ENCODE peak calls at places on chromosomes 5 and 9, in seven cellular contexts. R, W, O, L, J, I and B are unnamed samples.

GRCh38 chr5:45800331-45800730 is 104.2 kb upstream of the HCN1 start:
- DNase-seq in R (no peak), W (no peak), O (no peak), L (no peak), J (no peak), I (no peak), B (no peak)

GRCh38 chr5:181229996-181230395 is 6.9 kb downstream of the TRIM41 start:
- DNase-seq in R (no peak), W (no peak), O (no peak), L (no peak), J (no peak), I (no peak), B (no peak)

GRCh38 chr9:96398582-96399334 is 15.2 kb upstream of the SLC35D2 start:
- DNase-seq in R (no peak), W (no peak), O (no peak), L (no peak), J (no peak), I (no peak), B (no peak)

GRCh38 chr9:109317311-109317978 is 3.4 kb downstream of the EPB41L4B start:
- DNase-seq in R (no peak), W (no peak), O (no peak), L (no peak), J (no peak), I (no peak), B (no peak)

GRCh38 chr5:62564101-62564500 is 14.5 kb upstream of the LRRC70 start:
- DNase-seq in R (no peak), W (no peak), O (no peak), L (no peak), J (no peak), I (no peak), B (no peak)

GRCh38 chr5:31204955-31205354 is 11.5 kb downstream of the CDH6 start:
- DNase-seq in R (no peak), W (no peak), O (no peak), L (no peak), J (no peak), I (no peak), B (no peak)

GRCh38 chr9:91164724-91165520 is 196.8 kb downstream of the AUH start:
- DNase-seq in R (peak; percentile 21), W (peak; percentile 98), O (peak; percentile 60), L (peak; percentile 71), J (peak; percentile 98), I (peak; percentile 45), B (no peak)

GRCh38 chr5:139848508-139849100 is 53.0 kb downstream of the PSD2 start:
- DNase-seq in R (no peak), W (no peak), O (no peak), L (no peak), J (no peak), I (peak; percentile 30), B (no peak)

GRCh38 chr9:18746631-18747030 is 272.7 kb downstream of the ADAMTSL1 start:
- DNase-seq in R (no peak), W (no peak), O (no peak), L (no peak), J (no peak), I (no peak), B (no peak)

GRCh38 chr9:136697146-136697820 is 10.0 kb upstream of the AGPAT2 start:
- DNase-seq in R (no peak), W (no peak), O (no peak), L (no peak), J (no peak), I (no peak), B (no peak)

GRCh38 chr5:126718246-126718868 is 58.6 kb upstream of the LMNB1 start:
- DNase-seq in R (no peak), W (no peak), O (no peak), L (no peak), J (no peak), I (no peak), B (peak; percentile 43)

GRCh38 chr5:11062379-11062778 is 301.3 kb upstream of the DAP start:
- DNase-seq in R (no peak), W (no peak), O (no peak), L (no peak), J (peak; percentile 47), I (no peak), B (no peak)

GRCh38 chr5:158014367-158014766 is 155.4 kb upstream of the CLINT1 start:
- DNase-seq in R (no peak), W (no peak), O (no peak), L (no peak), J (no peak), I (no peak), B (no peak)

GRCh38 chr9:77648458-77649108 is 461 bp upstream of the GNA14 start:
- DNase-seq in R (no peak), W (peak; percentile 24), O (peak; percentile 31), L (peak; percentile 62), J (peak; percentile 10), I (no peak), B (no peak)

GRCh38 chr9:77647267-77647658 is 859 bp downstream of the GNA14 start:
- DNase-seq in R (no peak), W (no peak), O (no peak), L (no peak), J (no peak), I (no peak), B (no peak)

GRCh38 chr9:77651203-77651602 is 3.1 kb upstream of the GNA14 start:
- DNase-seq in R (no peak), W (no peak), O (no peak), L (no peak), J (no peak), I (no peak), B (no peak)

GRCh38 chr9:77647659-77648457 is at the start of gene GNA14:
- DNase-seq in R (no peak), W (peak; percentile 48), O (peak; percentile 33), L (peak; percentile 5), J (peak; percentile 27), I (no peak), B (no peak)

GRCh38 chr9:77649109-77649812 is 1.1 kb upstream of the GNA14 start:
- DNase-seq in R (no peak), W (peak; percentile 55), O (no peak), L (no peak), J (peak; percentile 54), I (no peak), B (no peak)
- TF ChIP-seq CTCF in R (no peak), W (peak; percentile 34), O (no peak), L (no peak), J (peak; percentile 49), I (no peak), B (no peak)

GRCh38 chr9:135259273-135259672 is 171.8 kb downstream of the OLFM1 start:
- DNase-seq in R (no peak), W (no peak), O (no peak), L (no peak), J (no peak), I (no peak), B (no peak)

GRCh38 chr9:135262248-135262647 is 174.8 kb downstream of the OLFM1 start:
- DNase-seq in R (no peak), W (no peak), O (no peak), L (no peak), J (no peak), I (no peak), B (no peak)

GRCh38 chr9:135260776-135261175 is 173.3 kb downstream of the OLFM1 start:
- DNase-seq in R (no peak), W (no peak), O (no peak), L (no peak), J (no peak), I (no peak), B (no peak)

GRCh38 chr9:135258461-135258860 is 171.0 kb downstream of the OLFM1 start:
- DNase-seq in R (no peak), W (no peak), O (no peak), L (no peak), J (no peak), I (no peak), B (no peak)

DNA sequence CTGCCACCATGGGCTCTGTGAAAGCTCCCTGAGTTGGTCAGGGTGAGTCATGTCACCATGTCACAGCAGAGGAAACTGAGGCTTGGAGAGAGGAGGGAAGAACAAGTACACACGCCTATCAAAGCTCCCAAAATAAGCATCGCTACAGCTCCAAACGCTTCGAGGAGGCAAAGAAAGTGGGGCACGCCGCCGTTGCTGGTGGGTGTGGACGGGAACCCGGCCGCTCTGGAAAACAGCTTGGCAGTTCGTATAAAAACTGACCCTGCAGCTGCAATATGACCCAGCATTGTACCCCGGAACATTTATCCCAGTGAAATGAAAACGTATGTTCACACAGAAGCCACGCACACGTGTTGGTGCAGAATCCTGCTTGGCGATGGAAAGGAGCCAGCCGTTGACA is 172.8 kb downstream of the OLFM1 start:
- DNase-seq in R (no peak), W (no peak), O (no peak), L (no peak), J (no peak), I (no peak), B (no peak)
- TF ChIP-seq CTCF in R (no peak), W (no peak), O (no peak), L (no peak), J (no peak), I (no peak), B (no peak)

DNA sequence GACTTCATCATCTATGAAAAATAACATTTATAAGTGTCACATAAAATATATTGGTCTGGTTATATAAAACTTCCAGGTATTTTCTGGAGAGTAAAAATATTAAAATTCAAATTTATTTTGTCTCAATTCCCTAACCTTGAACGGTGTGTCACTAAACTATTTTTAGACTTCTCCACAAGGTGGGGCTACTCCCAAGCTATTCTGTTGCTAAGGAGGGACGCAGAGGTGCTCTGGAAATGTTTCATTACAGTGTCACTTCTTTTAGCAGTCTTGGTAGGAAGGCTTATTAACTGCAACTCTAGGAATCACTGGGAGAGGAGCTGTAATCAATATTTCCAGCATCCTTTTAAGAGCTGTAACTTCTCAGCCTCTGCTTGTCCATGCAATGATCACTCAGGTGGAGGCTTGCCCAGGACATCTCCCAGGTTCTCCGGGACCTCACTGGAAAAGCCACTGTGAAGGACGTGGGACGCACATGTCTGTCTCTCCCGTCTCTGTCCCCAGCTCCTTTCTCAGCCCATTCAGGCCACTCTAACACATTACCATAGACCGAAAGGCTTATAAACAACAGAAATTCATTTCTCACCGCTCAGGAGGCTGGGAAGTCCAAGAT is 32.5 kb upstream of the DNAH5 start:
- DNase-seq in R (no peak), W (peak; percentile 44), O (no peak), L (peak; percentile 67), J (peak; percentile 53), I (no peak), B (no peak)
- TF ChIP-seq CTCF in R (peak; percentile 15), W (peak; percentile 30), O (no peak), L (peak; percentile 49), J (peak; percentile 51), I (no peak), B (peak; percentile 55)

DNA sequence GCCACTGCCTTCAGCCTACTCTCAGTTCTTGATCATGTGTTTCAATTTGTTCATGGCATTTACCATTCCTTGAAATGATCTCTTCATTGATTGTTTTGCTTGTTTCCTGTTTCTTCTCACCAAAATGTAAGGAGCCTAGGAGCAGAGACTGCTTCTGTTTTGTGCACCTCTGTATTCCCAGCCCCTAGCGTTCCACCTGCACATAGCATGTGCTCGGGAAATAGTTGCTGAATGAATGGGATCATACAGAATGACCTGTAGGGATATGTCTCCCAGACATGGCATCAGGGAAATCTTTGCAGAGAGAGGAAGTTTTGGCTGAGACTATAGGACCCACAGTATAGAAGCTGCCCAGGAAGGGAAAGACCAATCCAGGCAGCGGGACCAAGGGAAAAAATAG is 6.2 kb upstream of the CERCAM start:
- DNase-seq in R (no peak), W (no peak), O (no peak), L (peak; percentile 32), J (no peak), I (no peak), B (no peak)
- TF ChIP-seq CTCF in R (no peak), W (peak; percentile 12), O (no peak), L (peak; percentile 32), J (peak; percentile 9), I (no peak), B (no peak)

GRCh38 chr9:13446935-13447334 is 167.4 kb upstream of the MPDZ start:
- DNase-seq in R (no peak), W (no peak), O (no peak), L (no peak), J (no peak), I (no peak), B (no peak)
- TF ChIP-seq CTCF in R (no peak), W (no peak), O (peak; percentile 23), L (no peak), J (peak; percentile 0), I (no peak), B (peak; percentile 40)